ENCODE peak calls at places on chromosome 11, in nine cellular contexts. G is cardiac muscle cell; I is CD4-positive, alpha-beta memory T cell; M is Karpas-422; T is neural progenitor cell; F is neuronal stem cell; U is heart right ventricle; Q is A549; D is kidney. L is an unnamed sample. For H3K4me1, the result is how much of the 10 kb centered on the place peaks cover.

GRCh38 chr11:111465400-111465799 is 46.8 kb downstream of the BTG4 start:
- DNase-seq in I (no peak), F (no peak), Q (no peak), U (no peak), T (no peak), G (no peak), M (no peak), D (no peak), L (peak)

GRCh38 chr11:73140213-73141030 is 1.7 kb downstream of the FCHSD2 start:
- DNase-seq in Q (peak), T (peak), D (peak), F (peak), G (peak), U (peak), M (peak), I (no peak), L (peak)

GRCh38 chr11:77723024-77723423 is 85.4 kb upstream of the CLNS1A start:
- DNase-seq in F (no peak), U (no peak), M (no peak), I (no peak), Q (no peak), D (no peak), G (no peak), T (no peak), L (no peak)

GRCh38 chr11:4038973-4039372 is 55.6 kb upstream of the RRM1 start:
- DNase-seq in Q (no peak), M (no peak), D (no peak), T (no peak), F (no peak), U (no peak), G (no peak), I (no peak), L (peak)

GRCh38 chr11:70367071-70367470 is 31.3 kb upstream of the CTTN start:
- DNase-seq in M (no peak), D (no peak), I (no peak), T (no peak), G (no peak), U (no peak), F (no peak), Q (no peak), L (no peak)

GRCh38 chr11:28529046-28529445 is 420.9 kb downstream of the METTL15 start:
- DNase-seq in D (no peak), M (no peak), F (no peak), U (no peak), I (no peak), Q (no peak), G (peak), T (no peak), L (no peak)

GRCh38 chr11:75350743-75351540 is 519 bp downstream of the ARRB1 start:
- DNase-seq in G (no peak), U (peak), I (peak), D (peak), T (peak), Q (no peak), M (no peak), F (no peak), L (no peak)

GRCh38 chr11:113992459-113993105 is 17.7 kb downstream of the HTR3A start:
- DNase-seq in I (no peak), M (peak), Q (no peak), U (no peak), F (peak), G (no peak), T (peak), D (no peak), L (no peak)

GRCh38 chr11:95584180-95584579 is 205.4 kb downstream of the FAM76B start:
- DNase-seq in Q (no peak), U (no peak), D (no peak), M (no peak), T (no peak), G (no peak), F (no peak), I (no peak), L (peak)

GRCh38 chr11:100863080-100863581 is 176.0 kb downstream of the ARHGAP42 start:
- DNase-seq in M (no peak), T (peak), F (peak), D (peak), U (no peak), Q (peak), G (peak), I (no peak), L (peak)

GRCh38 chr11:45079943-45080719 is 66.3 kb upstream of the PRDM11 start:
- DNase-seq in I (peak), T (no peak), U (no peak), D (peak), Q (no peak), F (no peak), M (peak), G (no peak), L (no peak)

GRCh38 chr11:109892321-109892794 is 200.8 kb upstream of the ZC3H12C start:
- DNase-seq in T (no peak), F (no peak), Q (no peak), U (no peak), D (no peak), I (no peak), M (peak), G (no peak), L (peak)

GRCh38 chr11:72238492-72239295 is 5.3 kb downstream of the PHOX2A start:
- DNase-seq in T (no peak), I (no peak), U (no peak), Q (no peak), G (no peak), M (no peak), D (no peak), F (no peak), L (no peak)

GRCh38 chr11:109123811-109124787 is 297.9 kb upstream of the C11orf87 start:
- DNase-seq in G (peak), T (no peak), I (no peak), U (peak), F (no peak), Q (no peak), D (no peak), M (no peak), L (no peak)

DNA sequence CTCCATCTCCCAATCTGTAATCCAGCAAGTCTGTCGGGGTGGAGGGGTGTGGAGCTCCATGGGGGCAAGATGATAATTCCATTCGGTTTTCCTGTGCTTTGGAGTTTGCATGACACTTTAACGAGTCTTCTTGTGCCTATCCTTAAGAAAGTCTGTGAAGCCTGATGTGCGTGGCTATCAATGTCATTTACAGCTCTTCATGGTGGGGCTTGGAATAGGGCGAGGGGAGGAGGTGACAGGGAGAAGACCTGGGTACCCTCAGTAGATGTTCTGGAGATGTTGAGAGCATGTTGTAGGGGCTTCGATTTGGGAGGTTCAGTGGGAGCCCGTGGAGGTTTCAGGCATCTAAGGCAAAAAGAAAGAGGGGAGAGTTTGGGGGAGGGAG is 579 bp upstream of the PHLDB1 start:
- DNase-seq in T (no peak), F (no peak), D (no peak), M (no peak), I (no peak), G (no peak), Q (no peak), U (no peak), L (no peak)
- H3K4me1 ChIP-seq in T (under half), F (under half), D (under half), M (under half), I (under half), G (under half), Q (under half), U (under half), L (under half)

DNA sequence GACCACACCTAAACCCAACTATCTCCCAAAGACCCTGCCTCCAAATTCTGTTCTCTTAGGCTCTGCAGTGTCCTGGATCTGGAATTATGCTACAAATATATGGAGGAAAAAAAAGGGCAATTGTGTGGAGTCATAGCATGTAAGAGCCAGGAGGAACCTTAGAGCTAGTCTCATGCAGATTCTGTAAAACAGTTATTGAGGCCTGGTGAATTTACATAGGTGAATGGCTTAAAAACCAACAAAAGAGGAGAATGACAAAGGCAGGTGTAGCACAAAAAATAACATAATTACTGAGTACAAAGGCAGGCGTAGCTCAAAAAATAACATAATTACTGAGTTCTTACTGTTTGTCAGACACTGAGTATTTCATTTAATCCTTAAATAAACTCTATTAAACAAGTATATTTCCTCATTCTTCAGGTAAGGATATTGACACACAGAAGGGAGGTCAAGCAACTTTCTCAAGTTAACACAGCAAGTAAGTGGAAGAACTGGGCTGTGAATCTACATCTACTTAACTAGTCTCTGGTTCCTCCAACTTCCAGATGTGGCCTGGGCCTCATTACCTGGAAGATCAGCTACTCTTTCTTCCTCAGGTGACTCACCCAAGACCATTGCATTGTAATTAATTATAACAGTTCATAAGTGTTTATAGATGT is 938.9 kb upstream of the TENM4 start:
- DNase-seq in U (no peak), Q (no peak), M (no peak), I (no peak), T (no peak), G (no peak), F (no peak), D (no peak), L (no peak)
- H3K4me1 ChIP-seq in U (under half), Q (under half), M (under half), I (under half), T (under half), G (under half), F (under half), D (under half), L (under half)

GRCh38 chr11:22536036-22536435 is 89.6 kb downstream of the FANCF start:
- DNase-seq in M (no peak), D (no peak), G (no peak), Q (no peak), T (no peak), F (no peak), I (no peak), U (no peak), L (peak)
- H3K4me1 ChIP-seq in M (under half), D (under half), G (under half), Q (under half), T (under half), F (under half), I (under half), U (under half), L (under half)

GRCh38 chr11:46120361-46120710 is 918 bp downstream of the PHF21A start:
- DNase-seq in M (no peak), I (no peak), D (peak), Q (no peak), G (peak), T (peak), U (peak), F (no peak), L (no peak)
- H3K4me1 ChIP-seq in M (half or more), I (under half), D (under half), Q (under half), G (under half), T (under half), U (under half), F (under half), L (under half)

GRCh38 chr11:64089915-64090810 is 54.4 kb downstream of the FLRT1 start:
- DNase-seq in G (no peak), F (no peak), T (no peak), M (no peak), I (no peak), U (no peak), D (no peak), Q (no peak), L (no peak)
- H3K4me1 ChIP-seq in G (under half), F (under half), T (half or more), M (under half), I (under half), U (under half), D (under half), Q (half or more), L (under half)

DNA sequence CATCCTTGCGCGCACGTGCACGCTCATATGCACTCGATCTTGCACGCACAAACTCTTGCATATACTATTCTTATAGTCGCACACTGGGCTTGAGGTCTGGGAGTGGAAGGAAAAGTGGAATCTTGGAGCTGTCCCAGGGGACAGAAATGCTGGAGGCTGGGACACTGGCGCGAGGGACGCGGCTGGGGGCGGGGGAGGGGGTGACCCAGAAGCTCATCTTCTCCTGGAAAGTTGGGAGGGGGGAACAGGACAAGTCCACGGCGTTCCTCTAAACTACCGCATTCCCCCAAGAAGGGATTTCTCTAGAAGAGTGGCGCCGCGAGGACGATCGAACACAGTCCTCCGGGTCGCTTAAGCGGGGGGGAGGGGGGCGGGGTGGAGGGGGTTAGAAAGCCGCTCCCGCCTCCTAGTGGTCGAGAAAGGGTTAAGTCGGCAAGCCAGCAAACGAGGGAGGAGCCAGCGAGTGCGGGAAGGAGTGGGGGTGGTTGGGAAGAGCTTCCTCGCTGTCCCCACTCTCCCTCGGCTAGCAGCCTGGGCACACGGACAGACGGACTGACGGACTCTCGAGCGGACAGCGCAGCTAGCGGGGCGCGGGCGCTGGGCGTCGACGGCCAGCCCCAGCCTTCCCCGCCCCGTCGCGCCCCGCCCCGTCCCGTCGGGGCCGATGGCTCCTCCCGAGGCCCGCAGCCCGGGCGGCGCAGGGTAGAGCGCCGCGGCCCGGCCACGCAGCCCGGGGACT is at the start of gene RTN4RL2:
- DNase-seq in Q (peak), M (peak), G (peak), I (no peak), T (peak), F (peak), U (peak), D (peak), L (peak)
- H3K4me1 ChIP-seq in Q (under half), M (under half), G (under half), I (under half), T (under half), F (under half), U (under half), D (under half), L (under half)